ENCODE peak calls at places on chromosome 12, in six cellular contexts. One of them, this sample, is unnamed.

GRCh38 chr12:53313996-53314395 is 7.4 kb downstream of the AAAS start:
- DNase-seq in neuronal stem cell: no peak
- DNase-seq in mesenchymal stem cell: no peak
- DNase-seq in IMR-90: no peak
- DNase-seq in trophoblast cell: no peak
- DNase-seq in H1: no peak
- DNase-seq in this sample: no peak

GRCh38 chr12:47888127-47888819 is 16.5 kb downstream of the VDR start:
- DNase-seq in neuronal stem cell: no peak
- DNase-seq in mesenchymal stem cell: no peak
- DNase-seq in IMR-90: no peak
- DNase-seq in trophoblast cell: no peak
- DNase-seq in H1: no peak
- DNase-seq in this sample: no peak

GRCh38 chr12:53063708-53064612 is 14.1 kb downstream of the TNS2 start:
- DNase-seq in neuronal stem cell: no peak
- DNase-seq in H1: no peak
- DNase-seq in mesenchymal stem cell: peak
- DNase-seq in IMR-90: peak
- DNase-seq in trophoblast cell: no peak
- DNase-seq in this sample: no peak

GRCh38 chr12:99498756-99499155 is 148.8 kb upstream of the GARIN6 start:
- DNase-seq in neuronal stem cell: no peak
- DNase-seq in H1: peak
- DNase-seq in trophoblast cell: peak
- DNase-seq in mesenchymal stem cell: peak
- DNase-seq in IMR-90: peak
- DNase-seq in this sample: peak

GRCh38 chr12:80187660-80188090 is 88.3 kb downstream of the OTOGL start:
- DNase-seq in H1: no peak
- DNase-seq in IMR-90: peak
- DNase-seq in mesenchymal stem cell: peak
- DNase-seq in neuronal stem cell: no peak
- DNase-seq in trophoblast cell: no peak
- DNase-seq in this sample: no peak

GRCh38 chr12:3246253-3246652 is 169.1 kb downstream of the TSPAN9 start:
- DNase-seq in neuronal stem cell: no peak
- DNase-seq in IMR-90: no peak
- DNase-seq in H1: no peak
- DNase-seq in trophoblast cell: no peak
- DNase-seq in mesenchymal stem cell: no peak
- DNase-seq in this sample: no peak

GRCh38 chr12:124503305-124503704 is 64.1 kb downstream of the NCOR2 start:
- DNase-seq in H1: no peak
- DNase-seq in IMR-90: no peak
- DNase-seq in neuronal stem cell: no peak
- DNase-seq in trophoblast cell: no peak
- DNase-seq in mesenchymal stem cell: no peak
- DNase-seq in this sample: no peak

GRCh38 chr12:43009866-43010265 is 420.3 kb upstream of the PRICKLE1 start:
- DNase-seq in neuronal stem cell: no peak
- DNase-seq in trophoblast cell: no peak
- DNase-seq in IMR-90: no peak
- DNase-seq in mesenchymal stem cell: no peak
- DNase-seq in H1: no peak
- DNase-seq in this sample: no peak

GRCh38 chr12:124655317-124656213 is 88.2 kb upstream of the NCOR2 start:
- DNase-seq in H1: peak
- DNase-seq in IMR-90: peak
- DNase-seq in mesenchymal stem cell: peak
- DNase-seq in neuronal stem cell: peak
- DNase-seq in trophoblast cell: peak
- DNase-seq in this sample: peak

GRCh38 chr12:103571286-103571685 is 15.8 kb upstream of the STAB2 start:
- DNase-seq in mesenchymal stem cell: no peak
- DNase-seq in trophoblast cell: peak
- DNase-seq in neuronal stem cell: peak
- DNase-seq in IMR-90: no peak
- DNase-seq in H1: no peak
- DNase-seq in this sample: peak

GRCh38 chr12:56333679-56334489 is at the start of gene PAN2:
- DNase-seq in mesenchymal stem cell: peak
- DNase-seq in trophoblast cell: peak
- DNase-seq in IMR-90: peak
- DNase-seq in neuronal stem cell: peak
- DNase-seq in H1: peak
- DNase-seq in this sample: peak
- H3K18ac ChIP-seq in mesenchymal stem cell: peak
- H3K18ac ChIP-seq in trophoblast cell: peak
- H3K18ac ChIP-seq in IMR-90: peak
- H3K18ac ChIP-seq in neuronal stem cell: peak
- H3K18ac ChIP-seq in H1: peak
- H3K18ac ChIP-seq in this sample: peak

GRCh38 chr12:66072135-66072534 is 58.4 kb downstream of the LLPH start:
- DNase-seq in trophoblast cell: no peak
- DNase-seq in mesenchymal stem cell: no peak
- DNase-seq in H1: no peak
- DNase-seq in IMR-90: no peak
- DNase-seq in neuronal stem cell: no peak
- DNase-seq in this sample: no peak
- H3K18ac ChIP-seq in trophoblast cell: no peak
- H3K18ac ChIP-seq in mesenchymal stem cell: no peak
- H3K18ac ChIP-seq in H1: no peak
- H3K18ac ChIP-seq in IMR-90: no peak
- H3K18ac ChIP-seq in neuronal stem cell: no peak
- H3K18ac ChIP-seq in this sample: no peak

GRCh38 chr12:75935544-75936242 is 95.9 kb downstream of the PHLDA1 start:
- DNase-seq in mesenchymal stem cell: no peak
- DNase-seq in trophoblast cell: no peak
- DNase-seq in neuronal stem cell: no peak
- DNase-seq in IMR-90: no peak
- DNase-seq in H1: no peak
- DNase-seq in this sample: no peak

GRCh38 chr12:75938189-75938588 is 93.4 kb downstream of the PHLDA1 start:
- DNase-seq in trophoblast cell: no peak
- DNase-seq in IMR-90: no peak
- DNase-seq in neuronal stem cell: no peak
- DNase-seq in H1: no peak
- DNase-seq in mesenchymal stem cell: peak
- DNase-seq in this sample: no peak

GRCh38 chr12:75936525-75937450 is 94.8 kb downstream of the PHLDA1 start:
- DNase-seq in H1: no peak
- DNase-seq in mesenchymal stem cell: no peak
- DNase-seq in neuronal stem cell: no peak
- DNase-seq in trophoblast cell: no peak
- DNase-seq in IMR-90: no peak
- DNase-seq in this sample: no peak

GRCh38 chr12:75932241-75932640 is 99.3 kb downstream of the PHLDA1 start:
- DNase-seq in neuronal stem cell: no peak
- DNase-seq in mesenchymal stem cell: no peak
- DNase-seq in IMR-90: no peak
- DNase-seq in H1: no peak
- DNase-seq in trophoblast cell: no peak
- DNase-seq in this sample: no peak

GRCh38 chr12:75933136-75933535 is 98.4 kb downstream of the PHLDA1 start:
- DNase-seq in trophoblast cell: peak
- DNase-seq in neuronal stem cell: no peak
- DNase-seq in H1: no peak
- DNase-seq in mesenchymal stem cell: peak
- DNase-seq in IMR-90: peak
- DNase-seq in this sample: no peak
- H3K18ac ChIP-seq in trophoblast cell: no peak
- H3K18ac ChIP-seq in neuronal stem cell: no peak
- H3K18ac ChIP-seq in H1: no peak
- H3K18ac ChIP-seq in mesenchymal stem cell: no peak
- H3K18ac ChIP-seq in IMR-90: peak
- H3K18ac ChIP-seq in this sample: no peak

DNA sequence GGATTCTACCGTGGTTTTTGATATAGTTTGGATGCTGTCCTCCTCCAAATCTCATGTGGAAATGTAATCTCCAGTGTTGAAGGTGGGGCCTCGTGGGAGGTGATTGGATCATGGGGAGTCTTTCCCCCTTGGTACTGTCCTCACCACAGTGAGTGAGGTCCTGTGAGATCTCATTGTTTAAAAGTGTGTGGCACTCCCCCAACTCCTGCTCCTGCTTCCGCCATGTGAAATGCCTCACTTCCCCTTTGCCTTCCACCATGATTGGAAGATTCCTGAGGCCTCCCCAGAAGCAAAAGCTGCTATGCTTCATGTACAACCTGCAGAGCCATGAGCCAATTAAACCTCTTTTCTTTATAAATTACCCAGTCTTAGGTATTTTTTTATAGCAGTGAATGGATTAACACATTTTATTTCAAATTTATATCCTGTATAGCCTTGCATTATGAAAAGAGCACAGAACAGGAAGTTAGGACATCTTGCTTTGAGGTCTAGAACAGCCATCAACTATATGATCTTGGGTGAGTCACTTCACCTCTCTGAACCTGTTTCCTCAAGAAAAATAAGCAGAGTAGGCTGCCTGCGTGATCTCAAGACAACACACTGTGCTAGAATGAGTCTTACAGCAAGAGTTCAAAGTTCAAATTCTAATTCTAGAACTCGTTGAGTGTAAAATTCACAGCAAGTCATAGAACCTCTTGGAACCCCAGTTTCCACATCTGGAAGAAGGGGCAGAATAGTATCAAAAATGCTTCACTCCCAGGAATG is 160.9 kb upstream of the EEA1 start:
- DNase-seq in IMR-90: peak
- DNase-seq in trophoblast cell: peak
- DNase-seq in neuronal stem cell: no peak
- DNase-seq in H1: no peak
- DNase-seq in mesenchymal stem cell: peak
- DNase-seq in this sample: no peak
- H3K18ac ChIP-seq in IMR-90: peak
- H3K18ac ChIP-seq in trophoblast cell: no peak
- H3K18ac ChIP-seq in neuronal stem cell: no peak
- H3K18ac ChIP-seq in H1: no peak
- H3K18ac ChIP-seq in mesenchymal stem cell: peak
- H3K18ac ChIP-seq in this sample: no peak

DNA sequence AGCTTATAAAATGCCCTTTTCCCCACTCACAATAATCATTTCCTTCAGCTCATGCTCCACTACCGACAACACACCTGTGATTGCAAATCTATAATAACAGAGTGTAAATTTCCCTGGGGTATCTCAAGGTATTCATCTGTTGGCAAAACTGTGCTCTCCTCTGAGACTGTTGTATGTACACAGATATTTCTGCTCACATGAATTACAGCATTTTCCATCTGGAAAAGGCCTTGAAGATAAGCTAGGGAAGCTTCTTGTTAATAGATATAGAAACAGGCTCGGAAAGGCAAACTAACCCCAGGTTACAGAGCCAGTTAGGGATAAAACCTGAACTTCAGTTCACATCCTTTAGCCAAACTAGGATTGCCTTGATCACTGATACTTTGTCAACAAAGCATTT is 210.4 kb upstream of the KRR1 start:
- DNase-seq in neuronal stem cell: no peak
- DNase-seq in mesenchymal stem cell: no peak
- DNase-seq in trophoblast cell: no peak
- DNase-seq in H1: no peak
- DNase-seq in IMR-90: no peak
- DNase-seq in this sample: no peak
- H3K18ac ChIP-seq in neuronal stem cell: no peak
- H3K18ac ChIP-seq in mesenchymal stem cell: peak
- H3K18ac ChIP-seq in trophoblast cell: no peak
- H3K18ac ChIP-seq in H1: no peak
- H3K18ac ChIP-seq in IMR-90: peak
- H3K18ac ChIP-seq in this sample: no peak

DNA sequence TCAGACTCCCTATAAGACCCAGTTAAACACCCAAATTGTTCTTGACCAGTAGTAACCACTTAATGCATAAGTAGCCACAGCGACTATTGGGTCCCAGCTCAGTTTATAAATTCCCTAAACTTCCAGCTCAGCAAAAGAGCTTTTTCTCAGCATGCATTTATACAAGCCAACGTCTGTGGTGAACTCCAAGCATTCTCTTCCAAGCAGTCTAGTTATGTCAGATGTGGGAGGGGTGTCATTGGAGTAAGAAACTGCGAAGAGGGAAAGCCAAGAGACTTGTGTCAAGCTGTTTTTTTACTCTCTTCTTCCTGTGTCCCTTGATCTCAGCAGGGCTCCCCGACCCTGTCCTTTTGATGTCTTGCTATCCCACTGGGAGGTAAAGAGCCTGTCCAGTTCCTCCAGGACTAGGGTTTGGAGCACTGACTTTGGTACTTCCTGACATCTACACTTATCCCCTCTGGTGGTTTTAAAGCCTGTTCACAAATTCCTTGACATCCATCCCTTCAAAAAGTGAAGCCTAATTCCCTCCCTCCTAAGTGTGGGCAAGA is 69.0 kb downstream of the PPM1H start:
- DNase-seq in mesenchymal stem cell: peak
- DNase-seq in neuronal stem cell: no peak
- DNase-seq in trophoblast cell: no peak
- DNase-seq in IMR-90: peak
- DNase-seq in H1: no peak
- DNase-seq in this sample: peak
- H3K18ac ChIP-seq in mesenchymal stem cell: no peak
- H3K18ac ChIP-seq in neuronal stem cell: no peak
- H3K18ac ChIP-seq in trophoblast cell: no peak
- H3K18ac ChIP-seq in IMR-90: peak
- H3K18ac ChIP-seq in H1: no peak
- H3K18ac ChIP-seq in this sample: no peak

DNA sequence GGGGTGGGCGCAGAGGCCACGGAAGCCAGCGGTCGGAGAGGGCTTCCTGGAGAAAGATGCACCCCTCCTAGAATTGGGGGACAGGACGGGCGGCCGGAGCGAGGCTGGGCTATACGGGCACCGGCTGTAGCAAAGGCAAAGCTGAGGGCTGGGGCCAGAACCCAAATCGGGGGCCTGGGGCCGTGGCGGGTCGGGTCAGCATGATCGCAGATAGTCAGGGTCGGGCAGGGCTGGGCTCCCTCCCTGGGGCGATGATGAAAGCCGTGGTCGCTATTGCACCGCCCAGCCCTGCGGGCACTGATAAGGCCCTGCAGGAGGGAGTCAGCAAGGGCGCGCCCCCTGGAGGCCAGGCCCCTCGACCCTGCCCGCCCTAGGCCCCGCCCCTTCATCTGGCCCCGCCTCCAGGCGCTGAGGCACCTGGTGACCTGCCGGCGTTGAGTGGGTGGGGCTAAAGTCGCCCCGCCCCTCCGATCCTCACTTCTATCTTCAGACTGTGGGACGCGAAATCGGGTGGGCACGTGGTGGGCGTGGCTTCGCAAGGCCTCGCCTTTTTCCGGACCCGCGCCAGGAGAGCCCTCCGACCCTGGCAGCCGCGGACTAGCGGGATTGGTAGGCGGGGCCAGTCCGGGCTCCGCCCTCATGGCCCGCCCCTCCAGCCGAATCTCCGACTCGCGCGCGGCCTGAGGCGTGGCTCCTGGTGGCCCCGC is 421 bp upstream of the SH2B3 start:
- DNase-seq in neuronal stem cell: peak
- DNase-seq in H1: peak
- DNase-seq in trophoblast cell: peak
- DNase-seq in mesenchymal stem cell: peak
- DNase-seq in IMR-90: peak
- DNase-seq in this sample: peak
- H3K18ac ChIP-seq in neuronal stem cell: peak
- H3K18ac ChIP-seq in H1: peak
- H3K18ac ChIP-seq in trophoblast cell: no peak
- H3K18ac ChIP-seq in mesenchymal stem cell: peak
- H3K18ac ChIP-seq in IMR-90: no peak
- H3K18ac ChIP-seq in this sample: peak

GRCh38 chr12:62603061-62603810 is 136.6 kb downstream of the MON2 start:
- DNase-seq in neuronal stem cell: peak
- DNase-seq in trophoblast cell: peak
- DNase-seq in mesenchymal stem cell: peak
- DNase-seq in H1: peak
- DNase-seq in IMR-90: peak
- DNase-seq in this sample: peak
- H3K18ac ChIP-seq in neuronal stem cell: peak
- H3K18ac ChIP-seq in trophoblast cell: peak
- H3K18ac ChIP-seq in mesenchymal stem cell: peak
- H3K18ac ChIP-seq in H1: peak
- H3K18ac ChIP-seq in IMR-90: peak
- H3K18ac ChIP-seq in this sample: peak